ENCODE peak calls at places on chromosome 4, in eight cellular contexts. L is CD8-positive, alpha-beta T cell; N is heart right ventricle; Y is neuronal stem cell; R is effector memory CD4-positive, alpha-beta T cell; G is hepatocyte; M is body of pancreas; Q is upper lobe of right lung. A is an unnamed sample. For H3K27me3, the result is how much of the 10 kb centered on the place peaks cover.

GRCh38 chr4:100299019-100299418 is 108.8 kb upstream of the DDIT4L start:
- DNase-seq in L (no peak), N (no peak), Y (no peak), R (no peak), G (peak), M (peak), Q (no peak), A (peak)

GRCh38 chr4:80215449-80216052 is 18.2 kb downstream of the PRDM8 start:
- DNase-seq in L (no peak), N (no peak), Y (no peak), R (no peak), G (peak), M (no peak), Q (no peak), A (peak)

GRCh38 chr4:164068392-164068791 is 573.9 kb downstream of the TMA16 start:
- DNase-seq in L (no peak), N (no peak), Y (no peak), R (no peak), G (no peak), M (no peak), Q (peak), A (no peak)

GRCh38 chr4:76601791-76602190 is 166.8 kb downstream of the SHROOM3 start:
- DNase-seq in L (no peak), N (no peak), Y (no peak), R (no peak), G (no peak), M (peak), Q (no peak), A (peak)

GRCh38 chr4:39565925-39566630 is 38.8 kb upstream of the UGDH start:
- DNase-seq in L (no peak), N (no peak), Y (no peak), R (no peak), G (peak), M (no peak), Q (no peak), A (no peak)

GRCh38 chr4:76156635-76157034 is 8.4 kb upstream of the NUP54 start:
- DNase-seq in L (no peak), N (no peak), Y (no peak), R (no peak), G (no peak), M (no peak), Q (no peak), A (peak)

GRCh38 chr4:150379454-150379853 is 202.5 kb upstream of the MAB21L2 start:
- DNase-seq in L (no peak), N (no peak), Y (no peak), R (no peak), G (no peak), M (no peak), Q (no peak), A (no peak)

GRCh38 chr4:10114607-10115006 is 2.0 kb downstream of the WDR1 start:
- DNase-seq in L (no peak), N (no peak), Y (no peak), R (no peak), G (no peak), M (no peak), Q (no peak), A (no peak)

GRCh38 chr4:163548481-163549243 is 54.2 kb downstream of the TMA16 start:
- DNase-seq in L (no peak), N (no peak), Y (peak), R (no peak), G (peak), M (peak), Q (no peak), A (peak)

GRCh38 chr4:25457053-25457715 is 80.1 kb downstream of the ANAPC4 start:
- DNase-seq in L (no peak), N (no peak), Y (no peak), R (no peak), G (no peak), M (no peak), Q (no peak), A (no peak)

GRCh38 chr4:37892641-37893040 is 1.8 kb downstream of the TBC1D1 start:
- DNase-seq in L (no peak), N (no peak), Y (no peak), R (peak), G (no peak), M (peak), Q (no peak), A (no peak)

GRCh38 chr4:71774136-71774535 is 9.7 kb downstream of the GC start:
- DNase-seq in L (no peak), N (no peak), Y (no peak), R (no peak), G (no peak), M (no peak), Q (no peak), A (no peak)

GRCh38 chr4:162115323-162115722 is 48.5 kb downstream of the FSTL5 start:
- DNase-seq in L (no peak), N (no peak), Y (no peak), R (no peak), G (no peak), M (no peak), Q (no peak), A (no peak)

GRCh38 chr4:176919631-176920030 is 126.9 kb upstream of the VEGFC start:
- DNase-seq in L (no peak), N (no peak), Y (no peak), R (no peak), G (no peak), M (no peak), Q (no peak), A (no peak)

GRCh38 chr4:135244605-135245146 is 1043.1 kb upstream of the PABPC4L start:
- DNase-seq in L (no peak), N (no peak), Y (no peak), R (no peak), G (no peak), M (no peak), Q (no peak), A (no peak)

GRCh38 chr4:79948739-79949138 is 124.3 kb downstream of the ANTXR2 start:
- DNase-seq in L (no peak), N (no peak), Y (no peak), R (no peak), G (no peak), M (no peak), Q (no peak), A (no peak)

GRCh38 chr4:123297836-123298235 is 98.8 kb upstream of the SPRY1 start:
- DNase-seq in L (no peak), N (no peak), Y (no peak), R (no peak), G (no peak), M (no peak), Q (no peak), A (no peak)

GRCh38 chr4:147837435-147837834 is 105.5 kb downstream of the ARHGAP10 start:
- DNase-seq in L (no peak), N (no peak), Y (no peak), R (no peak), G (no peak), M (no peak), Q (no peak), A (no peak)

GRCh38 chr4:52868138-52868537 is 6.0 kb downstream of the RASL11B start:
- DNase-seq in L (no peak), N (peak), Y (no peak), R (no peak), G (peak), M (no peak), Q (peak), A (peak)

GRCh38 chr4:17701146-17701859 is 80.1 kb downstream of the FAM184B start:
- DNase-seq in L (no peak), N (no peak), Y (no peak), R (no peak), G (no peak), M (no peak), Q (no peak), A (no peak)

GRCh38 chr4:13888112-13888511 is 260.6 kb upstream of the BOD1L1 start:
- DNase-seq in L (no peak), N (no peak), Y (no peak), R (no peak), G (no peak), M (no peak), Q (no peak), A (no peak)

GRCh38 chr4:89894654-89895652 is at the start of gene MMRN1:
- DNase-seq in L (no peak), N (no peak), Y (no peak), R (no peak), G (no peak), M (no peak), Q (no peak), A (no peak)

GRCh38 chr4:179596621-179597020 is 2154.4 kb upstream of the AGA start:
- DNase-seq in L (no peak), N (no peak), Y (no peak), R (no peak), G (no peak), M (no peak), Q (no peak), A (no peak)

GRCh38 chr4:121209171-121209570 is 45.0 kb upstream of the TNIP3 start:
- DNase-seq in L (no peak), N (no peak), Y (no peak), R (no peak), G (no peak), M (no peak), Q (no peak), A (no peak)

GRCh38 chr4:187042251-187042650 is 318.6 kb upstream of the FAT1 start:
- DNase-seq in L (no peak), N (no peak), Y (no peak), R (no peak), G (no peak), M (no peak), Q (no peak), A (no peak)

GRCh38 chr4:105651879-105652640 is 56.4 kb downstream of the INTS12 start:
- DNase-seq in L (no peak), N (no peak), Y (no peak), R (no peak), G (no peak), M (no peak), Q (no peak), A (no peak)

GRCh38 chr4:105644270-105644669 is 64.2 kb downstream of the INTS12 start:
- DNase-seq in L (no peak), N (no peak), Y (no peak), R (no peak), G (no peak), M (no peak), Q (no peak), A (peak)

GRCh38 chr4:105650190-105650589 is 58.3 kb downstream of the INTS12 start:
- DNase-seq in L (no peak), N (no peak), Y (no peak), R (no peak), G (no peak), M (no peak), Q (no peak), A (no peak)
- H3K27me3 ChIP-seq in L (under half), N (under half), Y (under half), R (under half), G (under half), M (under half), Q (under half), A (under half)

DNA sequence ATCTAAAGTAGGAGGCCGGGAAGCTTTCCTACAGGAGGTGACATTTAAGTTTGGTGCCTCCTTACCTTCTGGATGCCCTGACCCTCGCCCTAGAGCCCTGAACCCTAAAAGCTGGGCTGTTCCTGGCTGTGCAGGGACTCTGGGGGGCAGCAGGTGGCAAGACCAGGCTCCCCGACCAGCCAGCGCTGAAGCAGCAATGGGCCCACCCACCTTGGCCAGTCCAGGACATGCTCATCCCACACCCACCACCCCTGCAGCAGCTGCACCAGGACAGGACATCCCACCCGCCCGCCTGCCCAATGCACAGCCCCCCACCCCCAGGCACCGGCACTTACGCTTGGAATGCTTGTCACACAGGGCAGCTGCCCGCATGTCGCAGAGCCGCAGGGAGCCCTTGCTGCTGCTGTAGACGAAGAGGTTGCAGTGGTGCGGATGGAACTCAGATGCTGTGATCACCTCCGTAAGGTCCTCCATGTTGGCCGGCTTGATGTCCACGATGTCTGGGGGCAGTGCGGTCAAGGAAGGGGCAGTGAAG is 77.9 kb downstream of the WFS1 start:
- DNase-seq in L (no peak), N (no peak), Y (no peak), R (no peak), G (no peak), M (no peak), Q (no peak), A (no peak)
- H3K27me3 ChIP-seq in L (under half), N (under half), Y (under half), R (under half), G (under half), M (under half), Q (under half), A (under half)

DNA sequence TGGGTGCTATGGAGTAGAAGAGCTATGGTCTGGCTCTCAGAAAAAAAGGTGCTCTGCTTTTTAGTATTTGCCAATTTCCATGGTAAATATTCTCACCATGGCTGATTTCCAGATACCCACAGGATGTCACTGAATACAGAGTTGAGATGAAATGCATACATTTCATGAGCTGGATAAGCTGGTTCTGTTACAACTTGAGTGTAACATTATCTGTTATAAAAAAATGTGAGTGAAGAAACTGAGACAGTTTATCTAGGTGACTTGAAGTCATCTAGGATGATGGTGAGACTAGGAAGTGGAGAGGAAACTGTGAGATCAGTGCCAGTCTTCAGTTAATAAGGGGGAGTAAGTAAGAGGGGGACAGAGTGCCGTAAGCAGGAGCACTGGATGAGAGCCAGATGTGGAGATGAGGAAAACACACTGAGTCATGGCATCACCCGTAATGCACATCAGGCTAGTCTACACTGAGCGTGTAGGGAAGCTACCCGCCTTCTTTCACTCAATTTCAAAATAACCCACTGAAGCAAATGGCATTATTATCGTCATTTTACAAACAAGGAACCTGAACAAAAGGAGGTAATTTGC is 5.0 kb downstream of the HPSE start:
- DNase-seq in L (no peak), N (no peak), Y (no peak), R (no peak), G (peak), M (peak), Q (no peak), A (no peak)
- H3K27me3 ChIP-seq in L (under half), N (under half), Y (under half), R (under half), G (under half), M (under half), Q (under half), A (under half)

GRCh38 chr4:141995051-141995450 is 358.7 kb downstream of the IL15 start:
- DNase-seq in L (no peak), N (no peak), Y (no peak), R (no peak), G (no peak), M (no peak), Q (no peak), A (no peak)
- H3K27me3 ChIP-seq in L (under half), N (under half), Y (under half), R (under half), G (under half), M (under half), Q (under half), A (under half)

DNA sequence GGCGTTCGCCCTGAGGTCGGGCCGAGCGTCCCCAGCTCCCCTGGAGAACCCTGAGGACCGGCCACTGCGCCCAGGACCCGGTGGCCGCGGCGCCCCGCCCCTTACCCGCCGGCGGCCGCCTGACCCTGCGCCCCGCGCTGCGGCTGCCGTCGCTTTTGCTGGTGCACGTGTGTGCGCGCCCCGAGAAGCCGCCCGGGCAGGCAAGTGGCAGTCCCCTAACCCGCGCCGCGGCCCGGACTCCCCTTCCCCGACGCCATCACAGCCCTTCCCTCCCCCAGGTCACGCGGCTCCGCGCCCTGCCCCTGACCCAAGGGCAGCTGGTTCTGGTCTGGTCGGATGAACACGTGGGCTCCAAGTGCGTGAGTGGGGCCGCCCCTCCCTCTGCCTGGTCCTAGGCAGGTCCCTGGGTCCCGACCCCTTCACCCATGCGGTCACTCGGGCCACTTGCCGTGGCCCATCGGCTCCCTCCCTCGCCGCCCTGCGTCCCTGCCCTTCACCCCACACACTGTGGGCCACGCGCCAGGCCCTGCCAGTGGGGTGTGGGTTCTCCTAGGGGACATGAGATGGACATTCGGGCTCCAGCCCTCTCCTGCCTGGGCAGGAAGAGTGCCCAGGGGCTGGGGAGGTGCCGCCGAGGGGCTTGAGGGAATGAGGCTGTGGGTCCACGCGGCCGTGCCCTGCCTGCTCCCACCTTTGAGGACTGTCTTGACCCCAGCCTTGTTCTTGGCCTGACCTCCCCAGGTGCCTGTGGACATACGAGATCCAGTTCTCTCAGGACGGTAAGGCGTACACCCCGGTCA is 8.0 kb upstream of the FGFRL1 start:
- DNase-seq in L (no peak), N (no peak), Y (no peak), R (no peak), G (no peak), M (no peak), Q (no peak), A (no peak)
- H3K27me3 ChIP-seq in L (under half), N (half or more), Y (under half), R (under half), G (half or more), M (under half), Q (half or more), A (under half)

DNA sequence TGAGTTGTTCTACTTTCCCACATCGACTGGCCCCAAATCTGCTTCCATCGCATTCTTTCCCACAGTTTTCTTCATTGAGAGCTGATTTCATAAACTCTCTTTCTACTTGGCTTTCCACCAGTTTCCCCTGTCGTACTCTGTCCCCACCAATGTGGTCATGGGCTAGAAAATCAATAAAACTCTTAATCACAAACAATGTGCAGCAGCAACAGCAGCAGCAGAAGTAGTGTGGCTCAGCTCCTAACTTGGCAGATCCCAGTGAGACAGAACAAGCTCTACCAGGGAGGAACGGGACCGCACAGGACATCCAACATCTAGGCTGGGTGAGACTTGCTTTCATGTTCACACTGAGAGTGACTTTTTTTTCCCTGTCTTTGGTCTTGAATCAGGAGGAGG is 3.1 kb upstream of the SETD7 start:
- DNase-seq in L (no peak), N (no peak), Y (no peak), R (no peak), G (no peak), M (peak), Q (no peak), A (no peak)
- H3K27me3 ChIP-seq in L (under half), N (under half), Y (under half), R (under half), G (under half), M (under half), Q (under half), A (under half)

GRCh38 chr4:84498203-84499026 is 677 bp downstream of the NKX6-1 start:
- DNase-seq in L (no peak), N (no peak), Y (no peak), R (no peak), G (peak), M (peak), Q (peak), A (peak)

GRCh38 chr4:84497835-84498202 is 1.3 kb downstream of the NKX6-1 start:
- DNase-seq in L (no peak), N (no peak), Y (no peak), R (no peak), G (no peak), M (no peak), Q (no peak), A (no peak)

GRCh38 chr4:84500386-84501196 is 1.5 kb upstream of the NKX6-1 start:
- DNase-seq in L (no peak), N (no peak), Y (no peak), R (no peak), G (no peak), M (no peak), Q (no peak), A (no peak)

GRCh38 chr4:84501197-84501492 is 2.1 kb upstream of the NKX6-1 start:
- DNase-seq in L (no peak), N (no peak), Y (no peak), R (no peak), G (no peak), M (no peak), Q (no peak), A (no peak)

GRCh38 chr4:84499065-84499982 is at the start of gene NKX6-1:
- DNase-seq in L (no peak), N (no peak), Y (peak), R (no peak), G (peak), M (peak), Q (peak), A (peak)
- H3K27me3 ChIP-seq in L (half or more), N (half or more), Y (half or more), R (half or more), G (half or more), M (under half), Q (half or more), A (under half)

GRCh38 chr4:5572751-5573150 is 135.6 kb downstream of the EVC2 start:
- DNase-seq in L (no peak), N (no peak), Y (no peak), R (no peak), G (no peak), M (no peak), Q (no peak), A (no peak)

GRCh38 chr4:5573965-5574364 is 134.4 kb downstream of the EVC2 start:
- DNase-seq in L (no peak), N (no peak), Y (no peak), R (no peak), G (no peak), M (no peak), Q (no peak), A (no peak)

GRCh38 chr4:5574386-5574785 is 134.0 kb downstream of the EVC2 start:
- DNase-seq in L (no peak), N (no peak), Y (no peak), R (no peak), G (no peak), M (no peak), Q (no peak), A (no peak)

GRCh38 chr4:5572114-5572513 is 136.2 kb downstream of the EVC2 start:
- DNase-seq in L (no peak), N (no peak), Y (no peak), R (no peak), G (no peak), M (no peak), Q (no peak), A (no peak)

GRCh38 chr4:5575941-5576340 is 132.4 kb downstream of the EVC2 start:
- DNase-seq in L (no peak), N (no peak), Y (no peak), R (no peak), G (no peak), M (no peak), Q (no peak), A (no peak)
- H3K27me3 ChIP-seq in L (under half), N (under half), Y (under half), R (under half), G (under half), M (under half), Q (under half), A (under half)

GRCh38 chr4:108168672-108169562 is at the start of gene LEF1:
- DNase-seq in L (peak), N (peak), Y (peak), R (peak), G (peak), M (no peak), Q (peak), A (peak)

GRCh38 chr4:108166038-108166437 is 2.7 kb downstream of the LEF1 start:
- DNase-seq in L (no peak), N (no peak), Y (no peak), R (no peak), G (no peak), M (no peak), Q (no peak), A (no peak)

GRCh38 chr4:108166441-108167315 is 2.1 kb downstream of the LEF1 start:
- DNase-seq in L (peak), N (no peak), Y (peak), R (peak), G (peak), M (peak), Q (no peak), A (peak)

GRCh38 chr4:108169639-108170038 is 907 bp upstream of the LEF1 start:
- DNase-seq in L (no peak), N (no peak), Y (no peak), R (no peak), G (no peak), M (no peak), Q (no peak), A (no peak)

GRCh38 chr4:108168213-108168671 is 490 bp downstream of the LEF1 start:
- DNase-seq in L (peak), N (no peak), Y (peak), R (no peak), G (no peak), M (no peak), Q (no peak), A (no peak)
- H3K27me3 ChIP-seq in L (under half), N (half or more), Y (under half), R (under half), G (half or more), M (half or more), Q (half or more), A (under half)

A was measured in SJCRH30.